ENCODE peak calls at places on chromosomes 2 and 18, in five cellular contexts. H is IMR-90, V is sigmoid colon, D is HCT116, Z is transverse colon. N is an unnamed sample.

GRCh38 chr2:68766378-68766845 is 31.8 kb downstream of the ARHGAP25 start:
- DNase-seq in Z (peak), D (no peak), H (peak), V (peak), N (peak)

GRCh38 chr2:237627463-237628321 is at the start of gene LRRFIP1:
- DNase-seq in V (peak), H (no peak), D (no peak), Z (peak), N (no peak)

GRCh38 chr2:216539791-216540241 is 41.2 kb downstream of the RPL37A start:
- DNase-seq in D (no peak), V (no peak), Z (peak), H (peak), N (no peak)

GRCh38 chr2:38602136-38602731 is 494 bp downstream of the HNRNPLL start:
- DNase-seq in V (peak), Z (peak), H (no peak), D (no peak), N (no peak)

GRCh38 chr2:221254281-221254680 is 317.8 kb downstream of the EPHA4 start:
- DNase-seq in H (no peak), Z (no peak), V (no peak), D (no peak), N (no peak)

GRCh38 chr18:54957987-54958386 is 1.3 kb downstream of the CCDC68 start:
- DNase-seq in V (no peak), D (no peak), H (peak), Z (peak), N (no peak)

GRCh38 chr2:231614559-231615057 is 21.9 kb downstream of the TEX44 start:
- DNase-seq in V (no peak), D (no peak), Z (no peak), H (no peak), N (no peak)

GRCh38 chr2:143530753-143531152 is 401.5 kb downstream of the ARHGAP15 start:
- DNase-seq in V (no peak), H (peak), D (no peak), Z (no peak), N (no peak)

GRCh38 chr18:63470751-63471150 is 6.0 kb upstream of the SERPINB5 start:
- DNase-seq in Z (no peak), H (no peak), D (no peak), V (no peak), N (no peak)

GRCh38 chr18:47163241-47163640 is 12.9 kb downstream of the IER3IP1 start:
- DNase-seq in V (no peak), Z (no peak), D (no peak), H (peak), N (no peak)

GRCh38 chr2:212816267-212816666 is 277.7 kb upstream of the ERBB4 start:
- DNase-seq in D (no peak), Z (no peak), V (no peak), H (no peak), N (no peak)

GRCh38 chr18:13578400-13578799 is 148.0 kb downstream of the FAM210A start:
- DNase-seq in H (no peak), D (no peak), V (no peak), Z (no peak), N (no peak)

GRCh38 chr2:23925702-23926288 is 1.1 kb downstream of the ATAD2B start:
- DNase-seq in H (peak), V (peak), Z (peak), D (no peak), N (peak)
- TF ChIP-seq POLR2A in H (no peak), V (peak), Z (peak), D (no peak), N (peak)

GRCh38 chr2:182584462-182584861 is 131.6 kb upstream of the DNAJC10 start:
- DNase-seq in H (no peak), V (no peak), Z (no peak), D (no peak), N (no peak)

GRCh38 chr2:182589121-182589520 is 126.9 kb upstream of the DNAJC10 start:
- DNase-seq in V (no peak), Z (no peak), H (no peak), D (no peak), N (no peak)

GRCh38 chr2:182585430-182585829 is 130.6 kb upstream of the DNAJC10 start:
- DNase-seq in Z (no peak), D (no peak), H (no peak), V (no peak), N (no peak)

GRCh38 chr2:182586426-182586825 is 129.6 kb upstream of the DNAJC10 start:
- DNase-seq in D (no peak), V (no peak), Z (no peak), H (no peak), N (no peak)

GRCh38 chr2:182587831-182588230 is 128.2 kb upstream of the DNAJC10 start:
- DNase-seq in Z (no peak), H (peak), D (no peak), V (no peak), N (no peak)
- H3K27ac ChIP-seq in Z (no peak), H (peak), D (no peak), V (no peak), N (no peak)

GRCh38 chr2:67397143-67397986 is at the start of gene ETAA1:
- DNase-seq in V (peak), D (peak), Z (peak), H (peak), N (peak)
- TF ChIP-seq POLR2A in V (peak), D (peak), Z (peak), H (peak), N (peak)

DNA sequence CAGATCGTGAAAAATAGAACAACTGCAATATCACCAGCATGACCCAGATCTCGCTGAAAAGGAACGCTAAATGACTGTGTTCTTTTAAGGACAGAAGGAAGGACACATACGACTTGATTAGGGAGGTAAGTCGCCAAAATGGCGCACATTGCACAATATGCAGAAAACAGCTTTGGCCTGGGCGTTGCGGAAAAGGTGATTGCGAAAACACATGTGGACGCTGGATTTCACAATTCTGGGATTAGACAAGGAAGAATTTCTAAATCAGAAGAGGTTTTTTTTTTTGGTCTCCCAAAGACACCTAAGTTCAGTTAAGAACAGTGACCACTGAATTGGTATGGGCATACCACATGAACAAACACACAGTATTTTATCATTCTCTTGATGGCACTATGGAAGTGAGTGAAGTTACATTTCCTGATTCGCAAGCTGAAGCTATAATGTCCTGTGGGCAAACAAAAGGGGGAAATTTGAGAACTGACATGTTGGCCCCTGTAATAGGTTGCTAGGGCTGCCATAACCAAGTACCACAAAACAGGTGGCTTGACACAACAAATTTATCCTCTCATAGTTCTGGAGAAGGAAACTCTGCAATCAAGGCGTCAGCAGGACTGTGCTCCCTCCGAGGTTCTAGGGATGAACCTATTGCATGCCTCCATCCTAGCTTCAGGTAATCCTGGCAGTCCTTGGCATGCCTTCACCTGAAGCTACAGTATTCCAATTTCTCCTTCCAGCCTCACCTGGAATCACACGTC is 25.8 kb upstream of the ERICH2 start:
- DNase-seq in D (no peak), H (no peak), Z (no peak), V (no peak), N (no peak)
- H3K27ac ChIP-seq in D (no peak), H (no peak), Z (no peak), V (no peak), N (no peak)

GRCh38 chr2:16665746-16666452 is at the start of gene CYRIA:
- DNase-seq in D (no peak), Z (peak), H (no peak), V (peak), N (no peak)
- TF ChIP-seq POLR2A in D (no peak), Z (no peak), H (no peak), V (no peak), N (no peak)

GRCh38 chr2:173866858-173867620 is 98.1 kb downstream of the SP3 start:
- DNase-seq in H (no peak), V (no peak), D (no peak), Z (no peak), N (no peak)
- H3K27ac ChIP-seq in H (no peak), V (no peak), D (no peak), Z (no peak), N (peak)

GRCh38 chr18:34491719-34492118 is 218.4 kb upstream of the DTNA start:
- DNase-seq in H (no peak), D (no peak), V (no peak), Z (no peak), N (no peak)

GRCh38 chr18:34494359-34494696 is 215.8 kb upstream of the DTNA start:
- DNase-seq in V (peak), D (no peak), Z (no peak), H (no peak), N (no peak)

GRCh38 chr18:34492652-34493051 is 217.4 kb upstream of the DTNA start:
- DNase-seq in V (no peak), D (no peak), H (no peak), Z (no peak), N (no peak)

GRCh38 chr18:34493566-34494358 is 216.3 kb upstream of the DTNA start:
- DNase-seq in H (no peak), D (no peak), V (peak), Z (no peak), N (no peak)

GRCh38 chr18:34493099-34493544 is 217.0 kb upstream of the DTNA start:
- DNase-seq in H (peak), Z (peak), D (no peak), V (peak), N (no peak)
- TF ChIP-seq POLR2A in H (no peak), Z (no peak), D (no peak), V (no peak), N (no peak)

GRCh38 chr2:10043906-10044601 is 704 bp downstream of the KLF11 start:
- DNase-seq in V (peak), D (peak), H (peak), Z (peak), N (peak)
- H3K27ac ChIP-seq in V (peak), D (peak), H (no peak), Z (peak), N (peak)

GRCh38 chr2:171320731-171321130 is 113.1 kb downstream of the METTL8 start:
- DNase-seq in D (no peak), V (no peak), H (no peak), Z (no peak), N (no peak)

GRCh38 chr2:171318463-171318934 is 115.3 kb downstream of the METTL8 start:
- DNase-seq in H (peak), Z (peak), V (peak), D (no peak), N (no peak)

GRCh38 chr2:171320208-171320621 is 113.6 kb downstream of the METTL8 start:
- DNase-seq in H (no peak), D (no peak), V (no peak), Z (no peak), N (no peak)

GRCh38 chr2:171317492-171318125 is 116.2 kb downstream of the METTL8 start:
- DNase-seq in V (no peak), Z (no peak), D (no peak), H (no peak), N (no peak)

DNA sequence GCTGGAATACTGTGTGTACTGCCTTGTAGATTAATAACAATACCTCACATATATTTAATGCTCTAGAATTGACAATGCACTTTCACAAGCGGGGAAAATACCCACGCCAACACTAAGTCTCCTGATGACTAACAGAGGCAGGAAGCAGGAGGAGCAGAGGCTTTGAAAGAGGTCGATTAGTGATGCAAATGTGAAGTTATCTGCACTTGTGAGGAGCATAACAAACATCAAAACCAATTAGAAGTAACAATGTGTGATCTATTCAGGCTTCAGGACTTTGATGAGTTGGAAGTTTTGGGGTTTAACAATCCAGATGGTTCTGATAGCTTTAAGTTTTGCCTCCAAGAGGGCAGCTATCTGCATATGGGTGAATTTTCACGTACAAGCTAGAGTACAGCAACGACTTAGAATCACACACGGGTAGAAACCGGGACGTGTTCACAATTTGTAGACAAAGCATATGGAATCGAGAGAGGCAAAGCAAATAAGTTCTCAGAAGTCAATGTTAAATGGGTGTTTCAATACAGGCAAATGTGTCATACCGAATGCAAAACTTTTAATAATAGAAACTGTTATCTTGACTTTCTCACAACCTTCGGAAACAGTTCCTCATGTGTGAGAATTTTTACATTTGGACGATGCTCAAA is 114.5 kb downstream of the METTL8 start:
- DNase-seq in H (peak), D (no peak), V (no peak), Z (no peak), N (no peak)
- TF ChIP-seq POLR2A in H (no peak), D (no peak), V (no peak), Z (no peak), N (no peak)